ENCODE peak calls at places on chromosomes 12 and 14, in four cellular contexts. P is IMR-90, S is Calu3, U is mesothelial cell of epicardium. K is an unnamed sample.

GRCh38 chr14:94376108-94376975 is 12.1 kb downstream of the SERPINA1 start:
- DNase-seq in P (no peak), S (no peak), U (no peak), K (no peak)

GRCh38 chr14:55332654-55333570 is 61.7 kb downstream of the FBXO34 start:
- DNase-seq in P (peak; percentile 19), S (no peak), U (no peak), K (no peak)

GRCh38 chr12:93090768-93091172 is 161.7 kb upstream of the EEA1 start:
- DNase-seq in P (peak; percentile 88), S (no peak), U (no peak), K (no peak)

GRCh38 chr12:104866286-104866685 is 91.8 kb downstream of the SLC41A2 start:
- DNase-seq in P (peak; percentile 70), S (no peak), U (no peak), K (no peak)

GRCh38 chr12:69423037-69423905 is 46.9 kb upstream of the FRS2 start:
- DNase-seq in P (peak; percentile 57), S (no peak), U (no peak), K (no peak)

GRCh38 chr12:106586803-106587684 is 4.2 kb downstream of the RFX4 start:
- DNase-seq in P (no peak), S (peak; percentile 35), U (peak; percentile 53), K (no peak)

GRCh38 chr14:59484611-59485174 is 376 bp downstream of the JKAMP start:
- DNase-seq in P (peak; percentile 17), S (no peak), U (no peak), K (no peak)

GRCh38 chr12:82880442-82880901 is 193.8 kb downstream of the TMTC2 start:
- DNase-seq in P (peak; percentile 4), S (no peak), U (no peak), K (no peak)

GRCh38 chr12:80018119-80018518 is 81.2 kb upstream of the OTOGL start:
- DNase-seq in P (no peak), S (no peak), U (no peak), K (no peak)

GRCh38 chr14:67187826-67188225 is 1.4 kb upstream of the GARIN2 start:
- DNase-seq in P (peak; percentile 86), S (peak; percentile 83), U (no peak), K (no peak)

GRCh38 chr14:68391292-68392014 is 401.4 kb downstream of the ZFP36L1 start:
- DNase-seq in P (peak; percentile 79), S (no peak), U (no peak), K (no peak)

GRCh38 chr12:47837190-47838171 is 17.8 kb upstream of the HDAC7 start:
- DNase-seq in P (peak; percentile 68), S (peak; percentile 67), U (peak; percentile 79), K (peak; percentile 50)

GRCh38 chr12:88266851-88267360 is 124.8 kb downstream of the TMTC3 start:
- DNase-seq in P (no peak), S (no peak), U (no peak), K (no peak)

GRCh38 chr12:132453361-132454133 is 36.4 kb upstream of the FBRSL1 start:
- DNase-seq in P (peak; percentile 44), S (peak; percentile 81), U (no peak), K (no peak)

GRCh38 chr12:57454566-57455373 is at the start of gene INHBE:
- DNase-seq in P (peak; percentile 96), S (peak; percentile 58), U (no peak), K (no peak)

GRCh38 chr12:1566449-1567135 is 27.8 kb downstream of the FBXL14 start:
- DNase-seq in P (no peak), S (no peak), U (no peak), K (no peak)

GRCh38 chr12:113762155-113762848 is 203.8 kb downstream of the RBM19 start:
- DNase-seq in P (no peak), S (no peak), U (no peak), K (no peak)

GRCh38 chr12:98438826-98439225 is 76.6 kb upstream of the TMPO start:
- DNase-seq in P (no peak), S (no peak), U (peak; percentile 22), K (no peak)

GRCh38 chr12:103769240-103769945 is 71.6 kb downstream of the NT5DC3 start:
- DNase-seq in P (no peak), S (no peak), U (no peak), K (no peak)

GRCh38 chr12:1093166-1093751 is 102.2 kb downstream of the ERC1 start:
- DNase-seq in P (peak; percentile 67), S (peak; percentile 52), U (no peak), K (no peak)

GRCh38 chr12:774051-774614 is 21.8 kb downstream of the WNK1 start:
- DNase-seq in P (no peak), S (no peak), U (no peak), K (no peak)

GRCh38 chr14:27392153-27392552 is 794.3 kb upstream of the NOVA1 start:
- DNase-seq in P (no peak), S (no peak), U (no peak), K (no peak)

GRCh38 chr14:94689218-94689984 is 77.2 kb downstream of the SERPINA3 start:
- DNase-seq in P (peak; percentile 22), S (peak; percentile 84), U (peak; percentile 93), K (peak; percentile 47)

GRCh38 chr12:113889076-113889475 is 77.0 kb downstream of the RBM19 start:
- DNase-seq in P (peak; percentile 31), S (no peak), U (no peak), K (no peak)

GRCh38 chr14:61480704-61481285 is 159.4 kb downstream of the PRKCH start:
- DNase-seq in P (no peak), S (no peak), U (no peak), K (no peak)

GRCh38 chr14:60008042-60008441 is 83.7 kb upstream of the PCNX4 start:
- DNase-seq in P (no peak), S (no peak), U (no peak), K (no peak)

GRCh38 chr12:31832740-31833540 is 104.1 kb upstream of the AMN1 start:
- DNase-seq in P (no peak), S (no peak), U (no peak), K (no peak)

GRCh38 chr12:52078276-52078675 is 1.2 kb upstream of the SMIM41 start:
- DNase-seq in P (no peak), S (no peak), U (no peak), K (no peak)

GRCh38 chr12:91920276-91920675 is 225.4 kb downstream of the BTG1 start:
- DNase-seq in P (peak; percentile 14), S (no peak), U (no peak), K (no peak)

GRCh38 chr12:5548152-5548933 is 116.4 kb downstream of the NTF3 start:
- DNase-seq in P (no peak), S (no peak), U (no peak), K (no peak)

GRCh38 chr14:90831821-90832220 is 15.6 kb upstream of the TTC7B start:
- DNase-seq in P (no peak), S (no peak), U (no peak), K (no peak)

GRCh38 chr14:89308232-89308959 is 108.6 kb downstream of the FOXN3 start:
- DNase-seq in P (peak; percentile 54), S (no peak), U (no peak), K (no peak)

GRCh38 chr14:70032447-70032846 is 153.2 kb downstream of the SMOC1 start:
- DNase-seq in P (no peak), S (no peak), U (no peak), K (no peak)

GRCh38 chr12:131309700-131310099 is 356.0 kb downstream of the ADGRD1 start:
- DNase-seq in P (no peak), S (no peak), U (no peak), K (no peak)

DNA sequence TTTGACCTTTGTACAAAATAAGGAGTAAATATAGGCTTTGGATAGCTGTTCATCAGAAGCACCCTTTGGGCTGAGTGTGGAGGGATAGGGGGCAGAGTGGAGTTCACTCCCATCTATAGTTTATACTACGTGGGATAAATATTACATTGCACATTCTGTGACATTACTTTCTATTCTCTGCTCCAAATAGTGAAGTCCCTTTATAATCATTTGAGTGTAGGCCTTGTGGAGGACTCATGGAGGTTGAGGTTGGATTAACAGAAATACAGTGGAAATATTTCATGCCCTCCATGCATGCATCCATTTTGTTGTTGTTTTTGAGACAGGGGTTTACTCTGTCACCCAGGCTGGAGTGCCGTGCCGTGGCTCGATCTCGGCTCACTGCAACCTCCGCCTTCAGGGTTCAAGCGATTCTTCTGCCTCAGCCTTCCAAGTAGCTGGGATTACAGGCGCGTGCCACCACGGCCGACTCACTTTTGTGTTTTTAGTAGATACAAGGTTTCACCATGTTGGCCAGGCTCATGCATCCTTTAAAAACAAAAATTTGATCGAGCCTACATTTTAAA is 1.4 kb downstream of the CHPT1 start:
- DNase-seq in P (peak; percentile 12), S (peak; percentile 12), U (no peak), K (no peak)
- TF ChIP-seq CTCF in P (peak; percentile 13), S (no peak), U (no peak), K (no peak)

DNA sequence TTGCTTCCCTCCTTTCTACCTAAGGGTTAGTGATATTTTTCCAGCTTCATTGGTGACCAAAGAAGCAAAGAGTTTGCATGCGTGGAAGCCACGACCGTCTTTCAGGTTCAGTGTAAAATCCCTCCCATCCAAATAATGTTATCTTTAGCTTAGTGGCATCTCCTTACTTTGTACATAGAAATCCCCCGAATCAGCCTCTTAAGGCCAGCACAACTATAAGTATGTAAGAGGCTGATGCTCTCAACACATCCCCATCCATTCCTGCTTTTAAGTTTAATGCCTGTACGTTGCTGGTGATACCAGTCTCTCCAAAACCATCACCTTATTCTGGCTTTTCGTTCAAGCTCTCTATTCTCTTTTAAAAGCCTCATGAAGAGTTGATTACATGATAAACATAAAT is 14.6 kb downstream of the CDKN1B start:
- DNase-seq in P (no peak), S (no peak), U (no peak), K (no peak)
- TF ChIP-seq CTCF in P (no peak), S (no peak), U (no peak), K (no peak)

GRCh38 chr14:103613517-103613916 is 15.5 kb upstream of the KLC1 start:
- DNase-seq in P (no peak), S (no peak), U (no peak), K (no peak)
- TF ChIP-seq CTCF in P (peak; percentile 43), S (no peak), U (no peak), K (no peak)

GRCh38 chr12:118714051-118714460 is 267.3 kb upstream of the SRRM4 start:
- DNase-seq in P (no peak), S (peak; percentile 63), U (no peak), K (no peak)
- TF ChIP-seq CTCF in P (no peak), S (peak; percentile 42), U (peak; percentile 57), K (no peak)

GRCh38 chr12:41795910-41796309 is 348.8 kb downstream of the GXYLT1 start:
- DNase-seq in P (no peak), S (no peak), U (no peak), K (no peak)
- TF ChIP-seq CTCF in P (no peak), S (no peak), U (no peak), K (no peak)

GRCh38 chr14:22587247-22587646 is 1.8 kb downstream of the DAD1 start:
- DNase-seq in P (no peak), S (no peak), U (no peak), K (no peak)

GRCh38 chr14:22593189-22593588 is 4.2 kb upstream of the DAD1 start:
- DNase-seq in P (no peak), S (no peak), U (no peak), K (no peak)

GRCh38 chr14:22583994-22584393 is 5.0 kb downstream of the DAD1 start:
- DNase-seq in P (no peak), S (no peak), U (no peak), K (no peak)

GRCh38 chr14:22589096-22589839 is at the start of gene DAD1:
- DNase-seq in P (peak; percentile 100), S (peak; percentile 97), U (peak; percentile 100), K (peak; percentile 94)

GRCh38 chr14:22588419-22589095 is 467 bp downstream of the DAD1 start:
- DNase-seq in P (no peak), S (no peak), U (no peak), K (no peak)
- TF ChIP-seq CTCF in P (no peak), S (no peak), U (no peak), K (no peak)